ENCODE peak calls at places on chromosomes 3 and 15, in five cellular contexts. One of them, this sample, is unnamed.
A peak's percentile ranks its signal among the peaks of the same experiment; 100 is the strongest.

GRCh38 chr3:128824132-128824850 is 55.1 kb upstream of the ACAD9 start:
- DNase-seq in neuronal stem cell: no peak
- DNase-seq in trophoblast cell: no peak
- DNase-seq in H9: no peak
- DNase-seq in IMR-90: no peak
- DNase-seq in this sample: no peak

GRCh38 chr3:175476489-175476888 is 617.4 kb downstream of the NAALADL2 start:
- DNase-seq in IMR-90: no peak
- DNase-seq in neuronal stem cell: no peak
- DNase-seq in H9: no peak
- DNase-seq in trophoblast cell: no peak
- DNase-seq in this sample: no peak

GRCh38 chr15:37095993-37096877 is 4.1 kb downstream of the MEIS2 start:
- DNase-seq in IMR-90: no peak
- DNase-seq in H9: peak; percentile 67
- DNase-seq in trophoblast cell: no peak
- DNase-seq in neuronal stem cell: peak; percentile 17
- DNase-seq in this sample: peak; percentile 58

GRCh38 chr3:112327371-112327951 is 5.5 kb upstream of the CD200 start:
- DNase-seq in neuronal stem cell: no peak
- DNase-seq in trophoblast cell: peak; percentile 55
- DNase-seq in H9: no peak
- DNase-seq in IMR-90: peak; percentile 68
- DNase-seq in this sample: peak; percentile 63

GRCh38 chr3:68378631-68379030 is 553.7 kb downstream of the TAFA4 start:
- DNase-seq in neuronal stem cell: no peak
- DNase-seq in H9: no peak
- DNase-seq in trophoblast cell: no peak
- DNase-seq in IMR-90: no peak
- DNase-seq in this sample: no peak

GRCh38 chr15:49712846-49713450 is 92.1 kb downstream of the DTWD1 start:
- DNase-seq in neuronal stem cell: no peak
- DNase-seq in IMR-90: no peak
- DNase-seq in trophoblast cell: no peak
- DNase-seq in H9: no peak
- DNase-seq in this sample: no peak

GRCh38 chr15:94673801-94674200 is 442.4 kb downstream of the MCTP2 start:
- DNase-seq in H9: no peak
- DNase-seq in trophoblast cell: no peak
- DNase-seq in neuronal stem cell: no peak
- DNase-seq in IMR-90: no peak
- DNase-seq in this sample: no peak

GRCh38 chr3:16203671-16204629 is 29.5 kb downstream of the GALNT15 start:
- DNase-seq in neuronal stem cell: no peak
- DNase-seq in trophoblast cell: no peak
- DNase-seq in IMR-90: no peak
- DNase-seq in H9: no peak
- DNase-seq in this sample: no peak

GRCh38 chr3:87900061-87900460 is 158.7 kb downstream of the CGGBP1 start:
- DNase-seq in IMR-90: no peak
- DNase-seq in trophoblast cell: no peak
- DNase-seq in H9: no peak
- DNase-seq in neuronal stem cell: no peak
- DNase-seq in this sample: no peak

GRCh38 chr15:67819636-67820035 is 5.7 kb upstream of the SKOR1 start:
- DNase-seq in trophoblast cell: no peak
- DNase-seq in neuronal stem cell: no peak
- DNase-seq in H9: no peak
- DNase-seq in IMR-90: no peak
- DNase-seq in this sample: no peak

GRCh38 chr3:2211568-2211967 is 112.9 kb downstream of the CNTN4 start:
- DNase-seq in trophoblast cell: peak; percentile 29
- DNase-seq in H9: no peak
- DNase-seq in neuronal stem cell: no peak
- DNase-seq in IMR-90: no peak
- DNase-seq in this sample: peak; percentile 60

GRCh38 chr3:110198717-110199587 is 861.6 kb upstream of the DPPA4 start:
- DNase-seq in H9: no peak
- DNase-seq in IMR-90: no peak
- DNase-seq in trophoblast cell: no peak
- DNase-seq in neuronal stem cell: no peak
- DNase-seq in this sample: no peak

GRCh38 chr15:88878720-88879184 is 16.6 kb downstream of the HAPLN3 start:
- DNase-seq in trophoblast cell: peak; percentile 53
- DNase-seq in IMR-90: peak; percentile 35
- DNase-seq in H9: peak; percentile 87
- DNase-seq in neuronal stem cell: peak; percentile 27
- DNase-seq in this sample: peak; percentile 48

GRCh38 chr3:54062546-54062945 is 59.8 kb upstream of the CACNA2D3 start:
- DNase-seq in H9: no peak
- DNase-seq in trophoblast cell: no peak
- DNase-seq in neuronal stem cell: no peak
- DNase-seq in IMR-90: no peak
- DNase-seq in this sample: no peak

GRCh38 chr3:57582470-57583168 is 14.5 kb downstream of the ARF4 start:
- DNase-seq in H9: peak; percentile 48
- DNase-seq in IMR-90: no peak
- DNase-seq in neuronal stem cell: no peak
- DNase-seq in trophoblast cell: peak; percentile 77
- DNase-seq in this sample: no peak

GRCh38 chr15:96325579-96326331 is 4.7 kb upstream of the NR2F2 start:
- DNase-seq in IMR-90: peak; percentile 70
- DNase-seq in trophoblast cell: no peak
- DNase-seq in H9: no peak
- DNase-seq in neuronal stem cell: no peak
- DNase-seq in this sample: peak; percentile 61

GRCh38 chr3:81462921-81463320 is 298.5 kb downstream of the GBE1 start:
- DNase-seq in IMR-90: no peak
- DNase-seq in trophoblast cell: no peak
- DNase-seq in neuronal stem cell: no peak
- DNase-seq in H9: no peak
- DNase-seq in this sample: no peak

GRCh38 chr15:78878356-78878755 is 5.7 kb downstream of the MORF4L1 start:
- DNase-seq in trophoblast cell: no peak
- DNase-seq in H9: no peak
- DNase-seq in IMR-90: peak; percentile 65
- DNase-seq in neuronal stem cell: no peak
- DNase-seq in this sample: peak; percentile 54

GRCh38 chr3:53045107-53045783 is 628 bp downstream of the SFMBT1 start:
- DNase-seq in H9: no peak
- DNase-seq in trophoblast cell: no peak
- DNase-seq in IMR-90: peak; percentile 43
- DNase-seq in neuronal stem cell: peak; percentile 54
- DNase-seq in this sample: peak; percentile 54

GRCh38 chr3:30347679-30348216 is 258.7 kb upstream of the TGFBR2 start:
- DNase-seq in trophoblast cell: no peak
- DNase-seq in H9: no peak
- DNase-seq in neuronal stem cell: no peak
- DNase-seq in IMR-90: peak; percentile 92
- DNase-seq in this sample: peak; percentile 93

GRCh38 chr3:175940881-175941280 is 1081.7 kb downstream of the NAALADL2 start:
- DNase-seq in H9: peak; percentile 89
- DNase-seq in trophoblast cell: peak; percentile 18
- DNase-seq in IMR-90: no peak
- DNase-seq in neuronal stem cell: no peak
- DNase-seq in this sample: no peak

GRCh38 chr15:55993804-55994539 is 560 bp upstream of the NEDD4 start:
- DNase-seq in H9: peak; percentile 54
- DNase-seq in trophoblast cell: peak; percentile 57
- DNase-seq in neuronal stem cell: peak; percentile 54
- DNase-seq in IMR-90: peak; percentile 68
- DNase-seq in this sample: peak; percentile 78

GRCh38 chr3:126671521-126671920 is 16.6 kb upstream of the TXNRD3 start:
- DNase-seq in neuronal stem cell: no peak
- DNase-seq in H9: peak; percentile 20
- DNase-seq in IMR-90: no peak
- DNase-seq in trophoblast cell: no peak
- DNase-seq in this sample: no peak

GRCh38 chr3:129684270-129684669 is 77.8 kb upstream of the PLXND1 start:
- DNase-seq in H9: no peak
- DNase-seq in IMR-90: no peak
- DNase-seq in trophoblast cell: no peak
- DNase-seq in neuronal stem cell: no peak
- DNase-seq in this sample: no peak

GRCh38 chr15:74798388-74799254 is 14.0 kb upstream of the LMAN1L start:
- DNase-seq in neuronal stem cell: no peak
- DNase-seq in trophoblast cell: no peak
- DNase-seq in IMR-90: no peak
- DNase-seq in H9: no peak
- DNase-seq in this sample: no peak

GRCh38 chr15:39028069-39028468 is 463.5 kb upstream of the RASGRP1 start:
- DNase-seq in trophoblast cell: no peak
- DNase-seq in H9: no peak
- DNase-seq in neuronal stem cell: no peak
- DNase-seq in IMR-90: peak; percentile 78
- DNase-seq in this sample: peak; percentile 26

GRCh38 chr15:88177451-88177850 is 79.1 kb downstream of the NTRK3 start:
- DNase-seq in H9: no peak
- DNase-seq in IMR-90: no peak
- DNase-seq in trophoblast cell: no peak
- DNase-seq in neuronal stem cell: no peak
- DNase-seq in this sample: no peak

GRCh38 chr3:183698318-183698731 is 728 bp downstream of the YEATS2 start:
- DNase-seq in IMR-90: peak; percentile 35
- DNase-seq in trophoblast cell: no peak
- DNase-seq in neuronal stem cell: peak; percentile 46
- DNase-seq in H9: no peak
- DNase-seq in this sample: peak; percentile 63

GRCh38 chr3:82939491-82940097 is 1178.1 kb upstream of the GBE1 start:
- DNase-seq in trophoblast cell: no peak
- DNase-seq in neuronal stem cell: no peak
- DNase-seq in IMR-90: no peak
- DNase-seq in H9: peak; percentile 11
- DNase-seq in this sample: no peak

GRCh38 chr3:119559441-119559963 is at the start of gene CD80:
- DNase-seq in H9: peak; percentile 79
- DNase-seq in neuronal stem cell: no peak
- DNase-seq in trophoblast cell: no peak
- DNase-seq in IMR-90: peak; percentile 38
- DNase-seq in this sample: peak; percentile 46

GRCh38 chr3:53646723-53647122 is 152.3 kb downstream of the CACNA1D start:
- DNase-seq in trophoblast cell: no peak
- DNase-seq in neuronal stem cell: no peak
- DNase-seq in H9: no peak
- DNase-seq in IMR-90: no peak
- DNase-seq in this sample: no peak

GRCh38 chr15:64045106-64045435 is 1.2 kb downstream of the DAPK2 start:
- DNase-seq in IMR-90: no peak
- DNase-seq in trophoblast cell: no peak
- DNase-seq in H9: no peak
- DNase-seq in neuronal stem cell: no peak
- DNase-seq in this sample: no peak

GRCh38 chr15:91824256-91824655 is 29.3 kb upstream of the SLCO3A1 start:
- DNase-seq in H9: no peak
- DNase-seq in trophoblast cell: no peak
- DNase-seq in neuronal stem cell: no peak
- DNase-seq in IMR-90: no peak
- DNase-seq in this sample: no peak

GRCh38 chr3:140942221-140943104 is 827 bp downstream of the SLC25A36 start:
- DNase-seq in neuronal stem cell: peak; percentile 76
- DNase-seq in trophoblast cell: peak; percentile 30
- DNase-seq in IMR-90: peak; percentile 56
- DNase-seq in H9: peak; percentile 75
- DNase-seq in this sample: peak; percentile 77
- H3K14ac ChIP-seq in neuronal stem cell: peak overlapping the region; percentile 71
- H3K14ac ChIP-seq in trophoblast cell: peak overlapping the region; percentile 96
- H3K14ac ChIP-seq in IMR-90: peak overlapping the region; percentile 60
- H3K14ac ChIP-seq in H9: peak overlapping the region; percentile 77
- H3K14ac ChIP-seq in this sample: no peak overlapping the region

GRCh38 chr3:196502775-196503181 is 790 bp downstream of the RNF168 start:
- DNase-seq in H9: no peak
- DNase-seq in neuronal stem cell: peak; percentile 30
- DNase-seq in IMR-90: peak; percentile 92
- DNase-seq in trophoblast cell: peak; percentile 39
- DNase-seq in this sample: peak; percentile 89
- H3K14ac ChIP-seq in H9: peak overlapping the region; percentile 82
- H3K14ac ChIP-seq in neuronal stem cell: no peak overlapping the region
- H3K14ac ChIP-seq in IMR-90: peak overlapping the region; percentile 96
- H3K14ac ChIP-seq in trophoblast cell: peak overlapping the region; percentile 97
- H3K14ac ChIP-seq in this sample: no peak overlapping the region

DNA sequence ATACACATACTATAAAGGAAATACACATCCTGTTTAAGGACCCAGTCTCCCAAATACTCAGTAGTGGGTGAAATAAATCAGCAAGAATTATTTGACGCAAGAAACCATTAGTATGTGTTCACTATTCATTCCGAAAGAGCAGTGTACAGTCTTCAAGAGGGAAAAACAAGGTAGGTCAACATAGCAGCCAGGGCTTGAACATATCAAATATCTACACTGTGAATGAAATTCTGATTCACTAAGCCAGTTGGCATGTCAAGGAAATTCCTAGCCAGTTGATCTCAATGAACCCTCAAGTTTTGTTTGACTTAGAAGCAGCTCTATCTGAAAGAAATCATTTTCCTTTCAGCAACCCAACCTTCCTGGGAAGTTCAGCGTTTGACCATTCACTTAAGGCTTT is 99.0 kb downstream of the CNTN3 start:
- DNase-seq in neuronal stem cell: no peak
- DNase-seq in IMR-90: peak; percentile 45
- DNase-seq in H9: no peak
- DNase-seq in trophoblast cell: no peak
- DNase-seq in this sample: no peak
- H3K14ac ChIP-seq in neuronal stem cell: no peak overlapping the region
- H3K14ac ChIP-seq in IMR-90: no peak overlapping the region
- H3K14ac ChIP-seq in H9: no peak overlapping the region
- H3K14ac ChIP-seq in trophoblast cell: no peak overlapping the region
- H3K14ac ChIP-seq in this sample: no peak overlapping the region

DNA sequence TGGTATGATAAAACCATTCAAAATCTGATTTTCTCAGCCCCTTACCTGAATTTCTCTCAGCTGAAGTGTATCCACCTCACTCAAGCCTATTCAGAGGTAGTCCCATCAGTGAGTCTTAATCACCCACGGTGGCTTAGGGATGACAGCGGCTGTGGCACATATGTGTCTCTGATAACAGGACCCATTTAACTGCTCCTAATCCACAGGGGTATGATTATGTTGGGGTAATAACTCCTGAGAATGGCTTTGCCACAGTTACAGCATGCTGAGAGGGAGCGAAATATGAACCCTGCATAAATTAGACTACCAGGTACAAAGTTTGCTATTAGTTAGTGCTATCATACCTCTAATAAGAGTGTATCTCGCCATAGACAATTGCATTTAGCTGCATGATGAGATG is 10.6 kb downstream of the CLRN1 start:
- DNase-seq in H9: no peak
- DNase-seq in neuronal stem cell: no peak
- DNase-seq in trophoblast cell: no peak
- DNase-seq in IMR-90: no peak
- DNase-seq in this sample: no peak
- H3K14ac ChIP-seq in H9: no peak overlapping the region
- H3K14ac ChIP-seq in neuronal stem cell: no peak overlapping the region
- H3K14ac ChIP-seq in trophoblast cell: no peak overlapping the region
- H3K14ac ChIP-seq in IMR-90: no peak overlapping the region
- H3K14ac ChIP-seq in this sample: no peak overlapping the region

GRCh38 chr3:196216681-196217211 is 412 bp downstream of the SLC51A start:
- DNase-seq in IMR-90: no peak
- DNase-seq in H9: no peak
- DNase-seq in neuronal stem cell: no peak
- DNase-seq in trophoblast cell: no peak
- DNase-seq in this sample: no peak
- H3K14ac ChIP-seq in IMR-90: no peak overlapping the region
- H3K14ac ChIP-seq in H9: no peak overlapping the region
- H3K14ac ChIP-seq in neuronal stem cell: peak overlapping the region; percentile 64
- H3K14ac ChIP-seq in trophoblast cell: no peak overlapping the region
- H3K14ac ChIP-seq in this sample: no peak overlapping the region